ENCODE peak calls at places on chromosome 10, in eight cellular contexts. One of them, this sample, is unnamed.

GRCh38 chr10:109894516-109894915 is 28.8 kb downstream of the XPNPEP1 start:
- DNase-seq in T1000: no peak
- DNase-seq in left kidney: no peak
- DNase-seq in KBM-7: peak
- DNase-seq in activated CD8-positive, alpha-beta memory T cell treated with anti-CD3 and anti-CD28 coated beads, Interleukin-2, amount 50 U/mL, for 48 hours: no peak
- DNase-seq in stimulated activated CD4-positive, alpha-beta T cell treated with anti-CD3 and anti-CD28 coated beads, Interleukin-1b, Interleukin-23, amount 100 ng/mL, for 4 hours: no peak
- DNase-seq in neural progenitor cell: no peak
- DNase-seq in activated naive CD4-positive, alpha-beta T cell treated with anti-CD3 and anti-CD28 coated beads for 36 hours: no peak
- DNase-seq in this sample: no peak

GRCh38 chr10:108911814-108912541 is 1011.3 kb downstream of the XPNPEP1 start:
- DNase-seq in T1000: peak
- DNase-seq in activated naive CD4-positive, alpha-beta T cell treated with anti-CD3 and anti-CD28 coated beads for 36 hours: no peak
- DNase-seq in KBM-7: no peak
- DNase-seq in left kidney: peak
- DNase-seq in activated CD8-positive, alpha-beta memory T cell treated with anti-CD3 and anti-CD28 coated beads, Interleukin-2, amount 50 U/mL, for 48 hours: no peak
- DNase-seq in stimulated activated CD4-positive, alpha-beta T cell treated with anti-CD3 and anti-CD28 coated beads, Interleukin-1b, Interleukin-23, amount 100 ng/mL, for 4 hours: no peak
- DNase-seq in neural progenitor cell: peak
- DNase-seq in this sample: peak

GRCh38 chr10:24174014-24174413 is 34.9 kb upstream of the KIAA1217 start:
- DNase-seq in T1000: no peak
- DNase-seq in left kidney: no peak
- DNase-seq in stimulated activated CD4-positive, alpha-beta T cell treated with anti-CD3 and anti-CD28 coated beads, Interleukin-1b, Interleukin-23, amount 100 ng/mL, for 4 hours: no peak
- DNase-seq in activated naive CD4-positive, alpha-beta T cell treated with anti-CD3 and anti-CD28 coated beads for 36 hours: no peak
- DNase-seq in neural progenitor cell: no peak
- DNase-seq in activated CD8-positive, alpha-beta memory T cell treated with anti-CD3 and anti-CD28 coated beads, Interleukin-2, amount 50 U/mL, for 48 hours: no peak
- DNase-seq in KBM-7: no peak
- DNase-seq in this sample: no peak

GRCh38 chr10:75972494-75973276 is 541.3 kb downstream of the LRMDA start:
- DNase-seq in neural progenitor cell: no peak
- DNase-seq in stimulated activated CD4-positive, alpha-beta T cell treated with anti-CD3 and anti-CD28 coated beads, Interleukin-1b, Interleukin-23, amount 100 ng/mL, for 4 hours: no peak
- DNase-seq in KBM-7: no peak
- DNase-seq in activated naive CD4-positive, alpha-beta T cell treated with anti-CD3 and anti-CD28 coated beads for 36 hours: no peak
- DNase-seq in activated CD8-positive, alpha-beta memory T cell treated with anti-CD3 and anti-CD28 coated beads, Interleukin-2, amount 50 U/mL, for 48 hours: no peak
- DNase-seq in T1000: no peak
- DNase-seq in left kidney: peak
- DNase-seq in this sample: no peak

GRCh38 chr10:50322075-50322474 is 70.8 kb upstream of the ASAH2 start:
- DNase-seq in neural progenitor cell: no peak
- DNase-seq in stimulated activated CD4-positive, alpha-beta T cell treated with anti-CD3 and anti-CD28 coated beads, Interleukin-1b, Interleukin-23, amount 100 ng/mL, for 4 hours: no peak
- DNase-seq in T1000: no peak
- DNase-seq in left kidney: peak
- DNase-seq in activated naive CD4-positive, alpha-beta T cell treated with anti-CD3 and anti-CD28 coated beads for 36 hours: no peak
- DNase-seq in KBM-7: peak
- DNase-seq in activated CD8-positive, alpha-beta memory T cell treated with anti-CD3 and anti-CD28 coated beads, Interleukin-2, amount 50 U/mL, for 48 hours: no peak
- DNase-seq in this sample: no peak

GRCh38 chr10:11358046-11358445 is 253.4 kb downstream of the USP6NL start:
- DNase-seq in KBM-7: peak
- DNase-seq in T1000: no peak
- DNase-seq in activated naive CD4-positive, alpha-beta T cell treated with anti-CD3 and anti-CD28 coated beads for 36 hours: no peak
- DNase-seq in neural progenitor cell: no peak
- DNase-seq in left kidney: no peak
- DNase-seq in activated CD8-positive, alpha-beta memory T cell treated with anti-CD3 and anti-CD28 coated beads, Interleukin-2, amount 50 U/mL, for 48 hours: no peak
- DNase-seq in stimulated activated CD4-positive, alpha-beta T cell treated with anti-CD3 and anti-CD28 coated beads, Interleukin-1b, Interleukin-23, amount 100 ng/mL, for 4 hours: no peak
- DNase-seq in this sample: no peak

GRCh38 chr10:78288716-78289115 is 255.1 kb downstream of the RPS24 start:
- DNase-seq in activated naive CD4-positive, alpha-beta T cell treated with anti-CD3 and anti-CD28 coated beads for 36 hours: no peak
- DNase-seq in stimulated activated CD4-positive, alpha-beta T cell treated with anti-CD3 and anti-CD28 coated beads, Interleukin-1b, Interleukin-23, amount 100 ng/mL, for 4 hours: no peak
- DNase-seq in T1000: no peak
- DNase-seq in activated CD8-positive, alpha-beta memory T cell treated with anti-CD3 and anti-CD28 coated beads, Interleukin-2, amount 50 U/mL, for 48 hours: no peak
- DNase-seq in KBM-7: no peak
- DNase-seq in left kidney: no peak
- DNase-seq in neural progenitor cell: no peak
- DNase-seq in this sample: no peak

GRCh38 chr10:119205926-119206602 is 1.3 kb upstream of the GRK5 start:
- DNase-seq in activated naive CD4-positive, alpha-beta T cell treated with anti-CD3 and anti-CD28 coated beads for 36 hours: peak
- DNase-seq in stimulated activated CD4-positive, alpha-beta T cell treated with anti-CD3 and anti-CD28 coated beads, Interleukin-1b, Interleukin-23, amount 100 ng/mL, for 4 hours: no peak
- DNase-seq in KBM-7: peak
- DNase-seq in T1000: no peak
- DNase-seq in left kidney: peak
- DNase-seq in activated CD8-positive, alpha-beta memory T cell treated with anti-CD3 and anti-CD28 coated beads, Interleukin-2, amount 50 U/mL, for 48 hours: peak
- DNase-seq in neural progenitor cell: peak
- DNase-seq in this sample: peak

GRCh38 chr10:33031815-33032320 is 73.8 kb upstream of the ITGB1 start:
- DNase-seq in stimulated activated CD4-positive, alpha-beta T cell treated with anti-CD3 and anti-CD28 coated beads, Interleukin-1b, Interleukin-23, amount 100 ng/mL, for 4 hours: no peak
- DNase-seq in KBM-7: no peak
- DNase-seq in left kidney: no peak
- DNase-seq in activated CD8-positive, alpha-beta memory T cell treated with anti-CD3 and anti-CD28 coated beads, Interleukin-2, amount 50 U/mL, for 48 hours: no peak
- DNase-seq in T1000: no peak
- DNase-seq in neural progenitor cell: no peak
- DNase-seq in activated naive CD4-positive, alpha-beta T cell treated with anti-CD3 and anti-CD28 coated beads for 36 hours: no peak
- DNase-seq in this sample: no peak

GRCh38 chr10:60048146-60048545 is 141.8 kb upstream of the CCDC6 start:
- DNase-seq in activated CD8-positive, alpha-beta memory T cell treated with anti-CD3 and anti-CD28 coated beads, Interleukin-2, amount 50 U/mL, for 48 hours: no peak
- DNase-seq in left kidney: peak
- DNase-seq in activated naive CD4-positive, alpha-beta T cell treated with anti-CD3 and anti-CD28 coated beads for 36 hours: no peak
- DNase-seq in KBM-7: no peak
- DNase-seq in T1000: no peak
- DNase-seq in stimulated activated CD4-positive, alpha-beta T cell treated with anti-CD3 and anti-CD28 coated beads, Interleukin-1b, Interleukin-23, amount 100 ng/mL, for 4 hours: no peak
- DNase-seq in neural progenitor cell: peak
- DNase-seq in this sample: no peak

GRCh38 chr10:8401531-8401930 is 347.0 kb downstream of the GATA3 start:
- DNase-seq in stimulated activated CD4-positive, alpha-beta T cell treated with anti-CD3 and anti-CD28 coated beads, Interleukin-1b, Interleukin-23, amount 100 ng/mL, for 4 hours: no peak
- DNase-seq in T1000: no peak
- DNase-seq in activated CD8-positive, alpha-beta memory T cell treated with anti-CD3 and anti-CD28 coated beads, Interleukin-2, amount 50 U/mL, for 48 hours: no peak
- DNase-seq in neural progenitor cell: no peak
- DNase-seq in KBM-7: no peak
- DNase-seq in left kidney: no peak
- DNase-seq in activated naive CD4-positive, alpha-beta T cell treated with anti-CD3 and anti-CD28 coated beads for 36 hours: no peak
- DNase-seq in this sample: no peak

GRCh38 chr10:3231951-3232730 is 59.6 kb upstream of the PITRM1 start:
- DNase-seq in T1000: no peak
- DNase-seq in KBM-7: no peak
- DNase-seq in activated CD8-positive, alpha-beta memory T cell treated with anti-CD3 and anti-CD28 coated beads, Interleukin-2, amount 50 U/mL, for 48 hours: no peak
- DNase-seq in stimulated activated CD4-positive, alpha-beta T cell treated with anti-CD3 and anti-CD28 coated beads, Interleukin-1b, Interleukin-23, amount 100 ng/mL, for 4 hours: no peak
- DNase-seq in left kidney: no peak
- DNase-seq in neural progenitor cell: no peak
- DNase-seq in activated naive CD4-positive, alpha-beta T cell treated with anti-CD3 and anti-CD28 coated beads for 36 hours: no peak
- DNase-seq in this sample: no peak

GRCh38 chr10:119408969-119409371 is 133.5 kb downstream of the RGS10 start:
- DNase-seq in activated naive CD4-positive, alpha-beta T cell treated with anti-CD3 and anti-CD28 coated beads for 36 hours: no peak
- DNase-seq in activated CD8-positive, alpha-beta memory T cell treated with anti-CD3 and anti-CD28 coated beads, Interleukin-2, amount 50 U/mL, for 48 hours: no peak
- DNase-seq in neural progenitor cell: no peak
- DNase-seq in stimulated activated CD4-positive, alpha-beta T cell treated with anti-CD3 and anti-CD28 coated beads, Interleukin-1b, Interleukin-23, amount 100 ng/mL, for 4 hours: no peak
- DNase-seq in KBM-7: no peak
- DNase-seq in left kidney: no peak
- DNase-seq in T1000: no peak
- DNase-seq in this sample: no peak

GRCh38 chr10:14114791-14115190 is 215.9 kb downstream of the FRMD4A start:
- DNase-seq in KBM-7: no peak
- DNase-seq in T1000: no peak
- DNase-seq in activated naive CD4-positive, alpha-beta T cell treated with anti-CD3 and anti-CD28 coated beads for 36 hours: no peak
- DNase-seq in neural progenitor cell: no peak
- DNase-seq in activated CD8-positive, alpha-beta memory T cell treated with anti-CD3 and anti-CD28 coated beads, Interleukin-2, amount 50 U/mL, for 48 hours: no peak
- DNase-seq in left kidney: no peak
- DNase-seq in stimulated activated CD4-positive, alpha-beta T cell treated with anti-CD3 and anti-CD28 coated beads, Interleukin-1b, Interleukin-23, amount 100 ng/mL, for 4 hours: no peak
- DNase-seq in this sample: no peak

GRCh38 chr10:26721561-26721960 is 24.1 kb downstream of the PDSS1 start:
- DNase-seq in T1000: no peak
- DNase-seq in activated CD8-positive, alpha-beta memory T cell treated with anti-CD3 and anti-CD28 coated beads, Interleukin-2, amount 50 U/mL, for 48 hours: peak
- DNase-seq in KBM-7: no peak
- DNase-seq in activated naive CD4-positive, alpha-beta T cell treated with anti-CD3 and anti-CD28 coated beads for 36 hours: peak
- DNase-seq in left kidney: no peak
- DNase-seq in neural progenitor cell: no peak
- DNase-seq in stimulated activated CD4-positive, alpha-beta T cell treated with anti-CD3 and anti-CD28 coated beads, Interleukin-1b, Interleukin-23, amount 100 ng/mL, for 4 hours: no peak
- DNase-seq in this sample: no peak

GRCh38 chr10:89535185-89536012 is at the start of gene SLC16A12:
- DNase-seq in neural progenitor cell: peak
- DNase-seq in activated naive CD4-positive, alpha-beta T cell treated with anti-CD3 and anti-CD28 coated beads for 36 hours: no peak
- DNase-seq in stimulated activated CD4-positive, alpha-beta T cell treated with anti-CD3 and anti-CD28 coated beads, Interleukin-1b, Interleukin-23, amount 100 ng/mL, for 4 hours: no peak
- DNase-seq in left kidney: peak
- DNase-seq in T1000: no peak
- DNase-seq in KBM-7: no peak
- DNase-seq in activated CD8-positive, alpha-beta memory T cell treated with anti-CD3 and anti-CD28 coated beads, Interleukin-2, amount 50 U/mL, for 48 hours: no peak
- DNase-seq in this sample: peak

GRCh38 chr10:78336402-78336791 is 302.7 kb downstream of the RPS24 start:
- DNase-seq in left kidney: no peak
- DNase-seq in KBM-7: no peak
- DNase-seq in activated CD8-positive, alpha-beta memory T cell treated with anti-CD3 and anti-CD28 coated beads, Interleukin-2, amount 50 U/mL, for 48 hours: peak
- DNase-seq in neural progenitor cell: no peak
- DNase-seq in stimulated activated CD4-positive, alpha-beta T cell treated with anti-CD3 and anti-CD28 coated beads, Interleukin-1b, Interleukin-23, amount 100 ng/mL, for 4 hours: no peak
- DNase-seq in activated naive CD4-positive, alpha-beta T cell treated with anti-CD3 and anti-CD28 coated beads for 36 hours: no peak
- DNase-seq in T1000: peak
- DNase-seq in this sample: no peak

GRCh38 chr10:126670886-126671285 is 393 bp upstream of the C10orf90 start:
- DNase-seq in activated naive CD4-positive, alpha-beta T cell treated with anti-CD3 and anti-CD28 coated beads for 36 hours: no peak
- DNase-seq in left kidney: peak
- DNase-seq in neural progenitor cell: no peak
- DNase-seq in activated CD8-positive, alpha-beta memory T cell treated with anti-CD3 and anti-CD28 coated beads, Interleukin-2, amount 50 U/mL, for 48 hours: no peak
- DNase-seq in stimulated activated CD4-positive, alpha-beta T cell treated with anti-CD3 and anti-CD28 coated beads, Interleukin-1b, Interleukin-23, amount 100 ng/mL, for 4 hours: no peak
- DNase-seq in T1000: no peak
- DNase-seq in KBM-7: no peak
- DNase-seq in this sample: no peak

GRCh38 chr10:15433850-15434537 is 62.9 kb upstream of the FAM171A1 start:
- DNase-seq in KBM-7: peak
- DNase-seq in neural progenitor cell: peak
- DNase-seq in stimulated activated CD4-positive, alpha-beta T cell treated with anti-CD3 and anti-CD28 coated beads, Interleukin-1b, Interleukin-23, amount 100 ng/mL, for 4 hours: peak
- DNase-seq in activated CD8-positive, alpha-beta memory T cell treated with anti-CD3 and anti-CD28 coated beads, Interleukin-2, amount 50 U/mL, for 48 hours: no peak
- DNase-seq in T1000: peak
- DNase-seq in left kidney: peak
- DNase-seq in activated naive CD4-positive, alpha-beta T cell treated with anti-CD3 and anti-CD28 coated beads for 36 hours: peak
- DNase-seq in this sample: no peak

GRCh38 chr10:44974628-44975431 is 3.8 kb downstream of the DEPP1 start:
- DNase-seq in T1000: no peak
- DNase-seq in activated CD8-positive, alpha-beta memory T cell treated with anti-CD3 and anti-CD28 coated beads, Interleukin-2, amount 50 U/mL, for 48 hours: peak
- DNase-seq in neural progenitor cell: peak
- DNase-seq in stimulated activated CD4-positive, alpha-beta T cell treated with anti-CD3 and anti-CD28 coated beads, Interleukin-1b, Interleukin-23, amount 100 ng/mL, for 4 hours: peak
- DNase-seq in activated naive CD4-positive, alpha-beta T cell treated with anti-CD3 and anti-CD28 coated beads for 36 hours: peak
- DNase-seq in KBM-7: peak
- DNase-seq in left kidney: peak
- DNase-seq in this sample: peak

GRCh38 chr10:86651021-86651471 is 3.3 kb upstream of the OPN4 start:
- DNase-seq in T1000: no peak
- DNase-seq in activated CD8-positive, alpha-beta memory T cell treated with anti-CD3 and anti-CD28 coated beads, Interleukin-2, amount 50 U/mL, for 48 hours: no peak
- DNase-seq in neural progenitor cell: no peak
- DNase-seq in activated naive CD4-positive, alpha-beta T cell treated with anti-CD3 and anti-CD28 coated beads for 36 hours: no peak
- DNase-seq in stimulated activated CD4-positive, alpha-beta T cell treated with anti-CD3 and anti-CD28 coated beads, Interleukin-1b, Interleukin-23, amount 100 ng/mL, for 4 hours: no peak
- DNase-seq in left kidney: no peak
- DNase-seq in KBM-7: no peak
- DNase-seq in this sample: no peak

GRCh38 chr10:48469516-48470020 is 135.3 kb downstream of the ARHGAP22 start:
- DNase-seq in neural progenitor cell: no peak
- DNase-seq in activated CD8-positive, alpha-beta memory T cell treated with anti-CD3 and anti-CD28 coated beads, Interleukin-2, amount 50 U/mL, for 48 hours: peak
- DNase-seq in activated naive CD4-positive, alpha-beta T cell treated with anti-CD3 and anti-CD28 coated beads for 36 hours: no peak
- DNase-seq in stimulated activated CD4-positive, alpha-beta T cell treated with anti-CD3 and anti-CD28 coated beads, Interleukin-1b, Interleukin-23, amount 100 ng/mL, for 4 hours: no peak
- DNase-seq in left kidney: no peak
- DNase-seq in T1000: no peak
- DNase-seq in KBM-7: no peak
- DNase-seq in this sample: no peak

GRCh38 chr10:46538155-46538554 is 18.3 kb downstream of the GPRIN2 start:
- DNase-seq in T1000: no peak
- DNase-seq in left kidney: no peak
- DNase-seq in neural progenitor cell: no peak
- DNase-seq in activated CD8-positive, alpha-beta memory T cell treated with anti-CD3 and anti-CD28 coated beads, Interleukin-2, amount 50 U/mL, for 48 hours: no peak
- DNase-seq in activated naive CD4-positive, alpha-beta T cell treated with anti-CD3 and anti-CD28 coated beads for 36 hours: no peak
- DNase-seq in stimulated activated CD4-positive, alpha-beta T cell treated with anti-CD3 and anti-CD28 coated beads, Interleukin-1b, Interleukin-23, amount 100 ng/mL, for 4 hours: no peak
- DNase-seq in KBM-7: no peak
- DNase-seq in this sample: no peak

GRCh38 chr10:79241990-79242619 is 105.2 kb upstream of the PPIF start:
- DNase-seq in KBM-7: peak
- DNase-seq in left kidney: peak
- DNase-seq in activated naive CD4-positive, alpha-beta T cell treated with anti-CD3 and anti-CD28 coated beads for 36 hours: peak
- DNase-seq in neural progenitor cell: peak
- DNase-seq in T1000: peak
- DNase-seq in activated CD8-positive, alpha-beta memory T cell treated with anti-CD3 and anti-CD28 coated beads, Interleukin-2, amount 50 U/mL, for 48 hours: peak
- DNase-seq in stimulated activated CD4-positive, alpha-beta T cell treated with anti-CD3 and anti-CD28 coated beads, Interleukin-1b, Interleukin-23, amount 100 ng/mL, for 4 hours: peak
- DNase-seq in this sample: peak

GRCh38 chr10:3783721-3784432 is 1.1 kb downstream of the KLF6 start:
- DNase-seq in KBM-7: peak
- DNase-seq in activated naive CD4-positive, alpha-beta T cell treated with anti-CD3 and anti-CD28 coated beads for 36 hours: peak
- DNase-seq in T1000: no peak
- DNase-seq in activated CD8-positive, alpha-beta memory T cell treated with anti-CD3 and anti-CD28 coated beads, Interleukin-2, amount 50 U/mL, for 48 hours: peak
- DNase-seq in neural progenitor cell: peak
- DNase-seq in stimulated activated CD4-positive, alpha-beta T cell treated with anti-CD3 and anti-CD28 coated beads, Interleukin-1b, Interleukin-23, amount 100 ng/mL, for 4 hours: no peak
- DNase-seq in left kidney: peak
- DNase-seq in this sample: peak

GRCh38 chr10:79046326-79046725 is 22.4 kb upstream of the ZMIZ1 start:
- DNase-seq in KBM-7: no peak
- DNase-seq in stimulated activated CD4-positive, alpha-beta T cell treated with anti-CD3 and anti-CD28 coated beads, Interleukin-1b, Interleukin-23, amount 100 ng/mL, for 4 hours: no peak
- DNase-seq in left kidney: no peak
- DNase-seq in T1000: no peak
- DNase-seq in activated naive CD4-positive, alpha-beta T cell treated with anti-CD3 and anti-CD28 coated beads for 36 hours: no peak
- DNase-seq in neural progenitor cell: no peak
- DNase-seq in activated CD8-positive, alpha-beta memory T cell treated with anti-CD3 and anti-CD28 coated beads, Interleukin-2, amount 50 U/mL, for 48 hours: no peak
- DNase-seq in this sample: peak

GRCh38 chr10:103265712-103266329 is 11.1 kb upstream of the INA start:
- DNase-seq in stimulated activated CD4-positive, alpha-beta T cell treated with anti-CD3 and anti-CD28 coated beads, Interleukin-1b, Interleukin-23, amount 100 ng/mL, for 4 hours: peak
- DNase-seq in left kidney: peak
- DNase-seq in activated naive CD4-positive, alpha-beta T cell treated with anti-CD3 and anti-CD28 coated beads for 36 hours: peak
- DNase-seq in activated CD8-positive, alpha-beta memory T cell treated with anti-CD3 and anti-CD28 coated beads, Interleukin-2, amount 50 U/mL, for 48 hours: peak
- DNase-seq in neural progenitor cell: peak
- DNase-seq in KBM-7: peak
- DNase-seq in T1000: peak
- DNase-seq in this sample: no peak

GRCh38 chr10:80530251-80530650 is 7.5 kb upstream of the SH2D4B start:
- DNase-seq in T1000: peak
- DNase-seq in activated CD8-positive, alpha-beta memory T cell treated with anti-CD3 and anti-CD28 coated beads, Interleukin-2, amount 50 U/mL, for 48 hours: peak
- DNase-seq in left kidney: no peak
- DNase-seq in neural progenitor cell: no peak
- DNase-seq in KBM-7: peak
- DNase-seq in activated naive CD4-positive, alpha-beta T cell treated with anti-CD3 and anti-CD28 coated beads for 36 hours: peak
- DNase-seq in stimulated activated CD4-positive, alpha-beta T cell treated with anti-CD3 and anti-CD28 coated beads, Interleukin-1b, Interleukin-23, amount 100 ng/mL, for 4 hours: no peak
- DNase-seq in this sample: no peak

GRCh38 chr10:103660364-103661197 is 167.1 kb downstream of the NEURL1 start:
- DNase-seq in neural progenitor cell: no peak
- DNase-seq in T1000: peak
- DNase-seq in activated CD8-positive, alpha-beta memory T cell treated with anti-CD3 and anti-CD28 coated beads, Interleukin-2, amount 50 U/mL, for 48 hours: peak
- DNase-seq in stimulated activated CD4-positive, alpha-beta T cell treated with anti-CD3 and anti-CD28 coated beads, Interleukin-1b, Interleukin-23, amount 100 ng/mL, for 4 hours: no peak
- DNase-seq in activated naive CD4-positive, alpha-beta T cell treated with anti-CD3 and anti-CD28 coated beads for 36 hours: peak
- DNase-seq in KBM-7: no peak
- DNase-seq in left kidney: peak
- DNase-seq in this sample: no peak

GRCh38 chr10:72337039-72337629 is 17.6 kb downstream of the DNAJB12 start:
- DNase-seq in neural progenitor cell: peak
- DNase-seq in T1000: peak
- DNase-seq in left kidney: peak
- DNase-seq in KBM-7: peak
- DNase-seq in activated naive CD4-positive, alpha-beta T cell treated with anti-CD3 and anti-CD28 coated beads for 36 hours: peak
- DNase-seq in stimulated activated CD4-positive, alpha-beta T cell treated with anti-CD3 and anti-CD28 coated beads, Interleukin-1b, Interleukin-23, amount 100 ng/mL, for 4 hours: peak
- DNase-seq in activated CD8-positive, alpha-beta memory T cell treated with anti-CD3 and anti-CD28 coated beads, Interleukin-2, amount 50 U/mL, for 48 hours: peak
- DNase-seq in this sample: peak

GRCh38 chr10:44724415-44725174 is 186.5 kb upstream of the TMEM72 start:
- DNase-seq in activated naive CD4-positive, alpha-beta T cell treated with anti-CD3 and anti-CD28 coated beads for 36 hours: no peak
- DNase-seq in neural progenitor cell: no peak
- DNase-seq in left kidney: no peak
- DNase-seq in stimulated activated CD4-positive, alpha-beta T cell treated with anti-CD3 and anti-CD28 coated beads, Interleukin-1b, Interleukin-23, amount 100 ng/mL, for 4 hours: no peak
- DNase-seq in activated CD8-positive, alpha-beta memory T cell treated with anti-CD3 and anti-CD28 coated beads, Interleukin-2, amount 50 U/mL, for 48 hours: no peak
- DNase-seq in T1000: no peak
- DNase-seq in KBM-7: peak
- DNase-seq in this sample: no peak

GRCh38 chr10:80894797-80895467 is 357.2 kb downstream of the SH2D4B start:
- DNase-seq in KBM-7: no peak
- DNase-seq in activated CD8-positive, alpha-beta memory T cell treated with anti-CD3 and anti-CD28 coated beads, Interleukin-2, amount 50 U/mL, for 48 hours: no peak
- DNase-seq in activated naive CD4-positive, alpha-beta T cell treated with anti-CD3 and anti-CD28 coated beads for 36 hours: no peak
- DNase-seq in left kidney: no peak
- DNase-seq in T1000: no peak
- DNase-seq in neural progenitor cell: no peak
- DNase-seq in stimulated activated CD4-positive, alpha-beta T cell treated with anti-CD3 and anti-CD28 coated beads, Interleukin-1b, Interleukin-23, amount 100 ng/mL, for 4 hours: no peak
- DNase-seq in this sample: no peak

GRCh38 chr10:89250814-89251416 is 660 bp downstream of the LIPA start:
- DNase-seq in neural progenitor cell: no peak
- DNase-seq in stimulated activated CD4-positive, alpha-beta T cell treated with anti-CD3 and anti-CD28 coated beads, Interleukin-1b, Interleukin-23, amount 100 ng/mL, for 4 hours: no peak
- DNase-seq in KBM-7: no peak
- DNase-seq in left kidney: no peak
- DNase-seq in activated CD8-positive, alpha-beta memory T cell treated with anti-CD3 and anti-CD28 coated beads, Interleukin-2, amount 50 U/mL, for 48 hours: no peak
- DNase-seq in activated naive CD4-positive, alpha-beta T cell treated with anti-CD3 and anti-CD28 coated beads for 36 hours: no peak
- DNase-seq in T1000: no peak
- DNase-seq in this sample: no peak

GRCh38 chr10:13162013-13162364 is 631 bp downstream of the MCM10 start:
- DNase-seq in KBM-7: no peak
- DNase-seq in left kidney: peak
- DNase-seq in stimulated activated CD4-positive, alpha-beta T cell treated with anti-CD3 and anti-CD28 coated beads, Interleukin-1b, Interleukin-23, amount 100 ng/mL, for 4 hours: no peak
- DNase-seq in T1000: no peak
- DNase-seq in activated naive CD4-positive, alpha-beta T cell treated with anti-CD3 and anti-CD28 coated beads for 36 hours: no peak
- DNase-seq in activated CD8-positive, alpha-beta memory T cell treated with anti-CD3 and anti-CD28 coated beads, Interleukin-2, amount 50 U/mL, for 48 hours: no peak
- DNase-seq in neural progenitor cell: peak
- DNase-seq in this sample: no peak